ENCODE peak calls at places on chromosomes 3 and 15, in six cellular contexts. G, R, J, O, V and A are unnamed samples.

GRCh38 chr15:66251790-66252355 is 1.7 kb downstream of the MEGF11 start:
- DNase-seq in J (no peak), R (no peak), G (no peak), O (no peak), V (peak; percentile 28), A (no peak)

GRCh38 chr3:139448104-139448503 is 28.2 kb downstream of the RBP2 start:
- DNase-seq in G (no peak), O (no peak), J (peak; percentile 31), V (peak; percentile 28), R (peak; percentile 89), A (no peak)

GRCh38 chr15:90807687-90808086 is 60.7 kb upstream of the FURIN start:
- DNase-seq in R (peak; percentile 67), O (no peak), J (no peak), V (no peak), G (no peak), A (no peak)

GRCh38 chr15:45161666-45162065 is 26.1 kb downstream of the SHF start:
- DNase-seq in O (no peak), V (no peak), R (no peak), J (no peak), G (no peak), A (no peak)

GRCh38 chr3:108430540-108430939 is 79.9 kb downstream of the MYH15 start:
- DNase-seq in J (no peak), G (no peak), O (no peak), R (no peak), V (no peak), A (no peak)

GRCh38 chr15:59380902-59381610 is 8.4 kb upstream of the MYO1E start:
- DNase-seq in V (no peak), G (peak; percentile 46), R (no peak), J (no peak), O (no peak), A (peak; percentile 86)

GRCh38 chr3:118272976-118273375 is 761.7 kb downstream of the IGSF11 start:
- DNase-seq in J (no peak), R (peak; percentile 13), O (no peak), G (no peak), V (no peak), A (no peak)

GRCh38 chr15:63382966-63383710 is 1.5 kb upstream of the CA12 start:
- DNase-seq in O (no peak), J (no peak), G (no peak), V (peak; percentile 43), R (no peak), A (no peak)

GRCh38 chr3:64399205-64399800 is 174.0 kb upstream of the PRICKLE2 start:
- DNase-seq in O (peak; percentile 64), J (peak; percentile 36), V (peak; percentile 83), R (peak; percentile 45), G (peak; percentile 13), A (peak; percentile 35)

GRCh38 chr15:52557242-52557641 is 11.6 kb downstream of the ARPP19 start:
- DNase-seq in R (no peak), G (no peak), V (no peak), O (no peak), J (no peak), A (no peak)

GRCh38 chr15:90562669-90563068 is 32.9 kb downstream of the CRTC3 start:
- DNase-seq in J (no peak), O (no peak), V (no peak), R (no peak), G (no peak), A (no peak)

GRCh38 chr3:123980539-123980938 is 11.4 kb downstream of the ROPN1 start:
- DNase-seq in J (no peak), R (no peak), O (no peak), G (no peak), V (no peak), A (no peak)

GRCh38 chr3:48090166-48090939 is 74.1 kb upstream of the MAP4 start:
- DNase-seq in J (no peak), V (no peak), O (no peak), G (no peak), R (no peak), A (no peak)

GRCh38 chr15:31887246-31887645 is 143.1 kb upstream of the CHRNA7 start:
- DNase-seq in O (no peak), R (no peak), J (no peak), V (no peak), G (no peak), A (no peak)

GRCh38 chr3:127286571-127287140 is 1.2 kb downstream of the PRR20G start:
- DNase-seq in O (no peak), J (peak; percentile 23), G (peak; percentile 29), V (no peak), R (peak; percentile 67), A (peak; percentile 41)

GRCh38 chr3:45601156-45601555 is 6.6 kb downstream of the LIMD1 start:
- DNase-seq in V (no peak), R (no peak), G (no peak), J (no peak), O (no peak), A (no peak)

GRCh38 chr3:172751188-172751571 is 654 bp downstream of the ECT2 start:
- DNase-seq in O (no peak), R (no peak), J (no peak), G (peak; percentile 29), V (peak; percentile 54), A (no peak)

GRCh38 chr3:86388848-86389247 is 602.1 kb downstream of the VGLL3 start:
- DNase-seq in J (no peak), V (no peak), O (no peak), R (no peak), G (no peak), A (no peak)

GRCh38 chr15:42273900-42274692 is 863 bp upstream of the TMEM87A start:
- DNase-seq in O (peak; percentile 54), G (peak; percentile 60), J (peak; percentile 14), R (peak; percentile 14), V (peak; percentile 86), A (peak; percentile 38)

GRCh38 chr15:48370460-48370859 is 39.2 kb downstream of the DUT start:
- DNase-seq in J (no peak), R (peak; percentile 91), V (peak; percentile 86), O (no peak), G (no peak), A (peak; percentile 58)

GRCh38 chr15:31344266-31344665 is 17.6 kb downstream of the KLF13 start:
- DNase-seq in J (no peak), G (no peak), V (no peak), O (no peak), R (no peak), A (no peak)

GRCh38 chr15:36278219-36278618 is 301.2 kb upstream of the CDIN1 start:
- DNase-seq in V (peak; percentile 19), G (no peak), R (peak; percentile 23), O (no peak), J (no peak), A (peak; percentile 34)

GRCh38 chr15:77531191-77532000 is 101.3 kb downstream of the LINGO1 start:
- DNase-seq in R (no peak), G (no peak), V (no peak), O (no peak), J (no peak), A (no peak)

GRCh38 chr3:16430717-16431630 is 82.5 kb downstream of the RFTN1 start:
- DNase-seq in G (no peak), V (no peak), J (no peak), R (no peak), O (no peak), A (no peak)

GRCh38 chr3:102353804-102354203 is 81.0 kb upstream of the ZPLD1 start:
- DNase-seq in J (no peak), O (no peak), V (peak; percentile 4), G (no peak), R (no peak), A (no peak)

GRCh38 chr15:52653451-52653964 is 25.7 kb downstream of the ATOSA start:
- DNase-seq in V (peak; percentile 66), O (no peak), J (no peak), R (peak; percentile 87), G (peak; percentile 75), A (peak; percentile 37)